ENCODE peak calls at places on chromosome 22, in eight cellular contexts. P is A549, H is tibial nerve, S is body of pancreas, O is heart left ventricle, A is lower leg skin, I is IMR-90, F is NB4. J is an unnamed sample.

GRCh38 chr22:23570681-23571080 is 9.4 kb downstream of the IGLL1 start:
- DNase-seq in P (no peak), H (no peak), S (no peak), O (no peak), A (no peak), I (no peak), F (no peak), J (no peak)

GRCh38 chr22:34414467-34415440 is 494.5 kb upstream of the LARGE1 start:
- DNase-seq in P (peak; percentile 1), H (no peak), S (peak; percentile 48), O (no peak), A (no peak), I (no peak), F (peak; percentile 88), J (peak; percentile 32)

GRCh38 chr22:48376428-48376827 is 1451.2 kb downstream of the BRD1 start:
- DNase-seq in P (no peak), H (no peak), S (no peak), O (no peak), A (peak; percentile 8), I (no peak), F (no peak), J (no peak)

GRCh38 chr22:45224331-45224730 is 16.4 kb downstream of the KIAA0930 start:
- DNase-seq in P (no peak), H (no peak), S (no peak), O (no peak), A (no peak), I (no peak), F (no peak), J (peak; percentile 53)

GRCh38 chr22:20651286-20651685 is 122.6 kb upstream of the SERPIND1 start:
- DNase-seq in P (no peak), H (no peak), S (no peak), O (no peak), A (peak; percentile 20), I (no peak), F (no peak), J (no peak)

GRCh38 chr22:31020334-31020733 is 51.3 kb downstream of the TUG1 start:
- DNase-seq in P (no peak), H (no peak), S (no peak), O (no peak), A (no peak), I (no peak), F (no peak), J (no peak)

GRCh38 chr22:20131593-20131855 is at the start of gene ZDHHC8:
- DNase-seq in P (no peak), H (no peak), S (peak; percentile 56), O (no peak), A (no peak), I (no peak), F (peak; percentile 49), J (peak; percentile 45)

GRCh38 chr22:21631025-21631424 is 1.2 kb upstream of the YDJC start:
- DNase-seq in P (no peak), H (no peak), S (no peak), O (no peak), A (no peak), I (no peak), F (no peak), J (no peak)

GRCh38 chr22:46749682-46750529 is 11.9 kb upstream of the CERK start:
- DNase-seq in P (no peak), H (no peak), S (no peak), O (no peak), A (no peak), I (no peak), F (no peak), J (no peak)

GRCh38 chr22:35195821-35196220 is 61.5 kb upstream of the HMGXB4 start:
- DNase-seq in P (no peak), H (no peak), S (no peak), O (no peak), A (no peak), I (no peak), F (no peak), J (no peak)

GRCh38 chr22:18992543-18993198 is 56.6 kb upstream of the PRODH start:
- DNase-seq in P (no peak), H (no peak), S (no peak), O (no peak), A (peak; percentile 48), I (no peak), F (no peak), J (no peak)

GRCh38 chr22:35559354-35560005 is 18.8 kb downstream of the RASD2 start:
- DNase-seq in P (no peak), H (no peak), S (no peak), O (no peak), A (no peak), I (no peak), F (no peak), J (no peak)

GRCh38 chr22:35842954-35843353 is 125.3 kb downstream of the APOL5 start:
- DNase-seq in P (peak; percentile 65), H (no peak), S (peak; percentile 55), O (peak; percentile 36), A (no peak), I (peak; percentile 36), F (peak; percentile 45), J (peak; percentile 56)

GRCh38 chr22:30159561-30160353 is 79.5 kb downstream of the HORMAD2 start:
- DNase-seq in P (peak; percentile 25), H (peak; percentile 36), S (peak; percentile 22), O (no peak), A (no peak), I (peak; percentile 86), F (no peak), J (peak; percentile 67)

GRCh38 chr22:49406879-49407587 is 420.6 kb downstream of the BRD1 start:
- DNase-seq in P (no peak), H (no peak), S (no peak), O (no peak), A (no peak), I (no peak), F (no peak), J (no peak)

GRCh38 chr22:24446291-24446611 is 18.9 kb downstream of the ADORA2A start:
- DNase-seq in P (no peak), H (no peak), S (no peak), O (no peak), A (no peak), I (no peak), F (no peak), J (no peak)

GRCh38 chr22:30196141-30196866 is 50.3 kb downstream of the LIF start:
- DNase-seq in P (peak; percentile 83), H (peak; percentile 80), S (peak; percentile 73), O (peak; percentile 91), A (peak; percentile 94), I (peak; percentile 100), F (peak; percentile 86), J (peak; percentile 75)

GRCh38 chr22:23836692-23837495 is 1.9 kb downstream of the DERL3 start:
- DNase-seq in P (no peak), H (no peak), S (no peak), O (no peak), A (no peak), I (no peak), F (no peak), J (no peak)

GRCh38 chr22:35489225-35489624 is 51.4 kb upstream of the RASD2 start:
- DNase-seq in P (no peak), H (no peak), S (no peak), O (no peak), A (no peak), I (no peak), F (no peak), J (no peak)

GRCh38 chr22:50160947-50161346 is 9.6 kb upstream of the PANX2 start:
- DNase-seq in P (no peak), H (no peak), S (no peak), O (no peak), A (no peak), I (no peak), F (no peak), J (no peak)

GRCh38 chr22:25644122-25644521 is 79.6 kb downstream of the GRK3 start:
- DNase-seq in P (no peak), H (no peak), S (no peak), O (peak; percentile 72), A (no peak), I (peak; percentile 6), F (no peak), J (peak; percentile 46)

GRCh38 chr22:19818264-19819208 is 36.1 kb downstream of the GNB1L start:
- DNase-seq in P (no peak), H (no peak), S (no peak), O (no peak), A (peak; percentile 79), I (no peak), F (no peak), J (no peak)

GRCh38 chr22:48146426-48146825 is 1384.0 kb downstream of the TBC1D22A start:
- DNase-seq in P (no peak), H (no peak), S (no peak), O (no peak), A (peak; percentile 36), I (no peak), F (no peak), J (no peak)

GRCh38 chr22:27978875-27979274 is 59.8 kb upstream of the PITPNB start:
- DNase-seq in P (no peak), H (no peak), S (no peak), O (no peak), A (no peak), I (no peak), F (no peak), J (no peak)

GRCh38 chr22:44068422-44069191 is 44.5 kb downstream of the PARVB start:
- DNase-seq in P (no peak), H (no peak), S (peak; percentile 21), O (no peak), A (no peak), I (no peak), F (peak; percentile 61), J (no peak)
- TF ChIP-seq POLR2A in P (no peak), H (no peak), S (no peak), O (no peak), A (no peak), I (no peak), F (no peak), J (no peak)

DNA sequence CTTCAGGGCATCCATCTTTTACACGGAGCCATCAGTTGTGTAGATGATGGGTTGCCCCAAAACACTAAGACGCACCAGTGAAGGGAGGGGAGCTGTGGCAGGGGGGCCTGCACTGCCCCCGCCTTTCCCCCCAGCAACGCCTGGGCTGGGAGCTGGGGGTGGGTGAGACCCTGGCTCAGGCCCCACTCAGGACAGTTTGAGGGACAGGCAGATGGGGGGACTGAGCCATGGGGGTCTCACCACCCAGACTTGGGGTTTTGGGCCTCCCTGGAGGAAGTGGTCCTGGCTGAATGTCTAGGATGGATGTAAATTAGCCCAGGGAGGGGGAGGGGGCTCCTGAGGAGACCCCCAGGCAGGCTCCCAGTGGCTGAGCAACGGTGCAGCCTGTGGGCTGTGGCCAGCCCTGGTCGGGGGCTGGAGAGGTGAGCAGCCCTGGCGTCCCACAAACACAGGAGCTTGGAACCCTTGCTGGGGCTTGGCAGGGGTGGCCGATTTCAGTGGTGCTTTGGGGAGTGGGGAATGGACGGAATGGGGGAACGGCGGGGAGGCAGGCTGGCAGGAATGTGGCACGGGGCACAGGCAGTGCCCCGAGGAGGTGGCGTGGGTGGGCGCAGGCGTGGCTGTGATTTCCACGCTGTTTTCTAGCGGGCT is 6.1 kb downstream of the PARVB start:
- DNase-seq in P (no peak), H (no peak), S (no peak), O (no peak), A (no peak), I (no peak), F (no peak), J (no peak)
- H3K4me3 ChIP-seq in P (no peak overlapping the region), H (no peak overlapping the region), S (no peak overlapping the region), O (no peak overlapping the region), A (no peak overlapping the region), I (no peak overlapping the region), F (no peak overlapping the region), J (no peak overlapping the region)

GRCh38 chr22:32721328-32722180 is 80.0 kb upstream of the TIMP3 start:
- DNase-seq in P (no peak), H (no peak), S (no peak), O (no peak), A (no peak), I (no peak), F (no peak), J (no peak)
- TF ChIP-seq CTCF in P (no peak), H (no peak), S (no peak), O (no peak), A (no peak), I (no peak), F (no peak), J (no peak)

GRCh38 chr22:41664951-41665350 is 23.7 kb downstream of the SNU13 start:
- DNase-seq in P (no peak), H (no peak), S (no peak), O (no peak), A (peak; percentile 60), I (no peak), F (no peak), J (no peak)
- TF ChIP-seq POLR2A in P (no peak), H (no peak), S (no peak), O (no peak), A (no peak), I (no peak), F (no peak), J (no peak)

J was measured in thyroid gland.